ENCODE peak calls at places on chromosomes 11 and 22, in nine cellular contexts. T, A, U, B, C, O, K, Q and I are unnamed samples.

GRCh38 chr22:37172266-37173245 is 15.5 kb downstream of the C1QTNF6 start:
- DNase-seq in T (no peak), A (no peak), U (no peak), B (no peak), C (no peak), O (peak), K (no peak), Q (no peak), I (no peak)

GRCh38 chr11:116791002-116791812 is 472 bp downstream of the APOA5 start:
- DNase-seq in T (peak), A (peak), U (peak), B (peak), C (peak), O (peak), K (peak), Q (peak), I (peak)

GRCh38 chr11:41947392-41947791 is 487.9 kb upstream of the LRRC4C start:
- DNase-seq in T (no peak), A (peak), U (no peak), B (no peak), C (no peak), O (no peak), K (no peak), Q (no peak), I (no peak)

GRCh38 chr11:77230878-77231605 is 70.4 kb downstream of the GDPD4 start:
- DNase-seq in T (no peak), A (no peak), U (no peak), B (no peak), C (no peak), O (no peak), K (no peak), Q (no peak), I (no peak)

GRCh38 chr11:68680541-68681231 is 3.7 kb upstream of the GAL start:
- DNase-seq in T (no peak), A (no peak), U (no peak), B (no peak), C (no peak), O (no peak), K (no peak), Q (no peak), I (no peak)

GRCh38 chr22:46613606-46613997 is 6.6 kb upstream of the GRAMD4 start:
- DNase-seq in T (no peak), A (no peak), U (no peak), B (peak), C (peak), O (no peak), K (no peak), Q (no peak), I (no peak)

GRCh38 chr22:20128902-20129746 is 2.5 kb upstream of the ZDHHC8 start:
- DNase-seq in T (peak), A (peak), U (peak), B (peak), C (peak), O (no peak), K (peak), Q (no peak), I (no peak)

GRCh38 chr11:123107945-123108344 is 46.0 kb upstream of the HSPA8 start:
- DNase-seq in T (no peak), A (no peak), U (no peak), B (no peak), C (no peak), O (no peak), K (no peak), Q (no peak), I (no peak)

GRCh38 chr11:45657496-45658260 is 7.7 kb downstream of the CHST1 start:
- DNase-seq in T (no peak), A (no peak), U (no peak), B (no peak), C (no peak), O (no peak), K (no peak), Q (no peak), I (no peak)

GRCh38 chr11:36214484-36214883 is 74.7 kb downstream of the COMMD9 start:
- DNase-seq in T (no peak), A (no peak), U (no peak), B (no peak), C (no peak), O (no peak), K (peak), Q (no peak), I (no peak)

DNA sequence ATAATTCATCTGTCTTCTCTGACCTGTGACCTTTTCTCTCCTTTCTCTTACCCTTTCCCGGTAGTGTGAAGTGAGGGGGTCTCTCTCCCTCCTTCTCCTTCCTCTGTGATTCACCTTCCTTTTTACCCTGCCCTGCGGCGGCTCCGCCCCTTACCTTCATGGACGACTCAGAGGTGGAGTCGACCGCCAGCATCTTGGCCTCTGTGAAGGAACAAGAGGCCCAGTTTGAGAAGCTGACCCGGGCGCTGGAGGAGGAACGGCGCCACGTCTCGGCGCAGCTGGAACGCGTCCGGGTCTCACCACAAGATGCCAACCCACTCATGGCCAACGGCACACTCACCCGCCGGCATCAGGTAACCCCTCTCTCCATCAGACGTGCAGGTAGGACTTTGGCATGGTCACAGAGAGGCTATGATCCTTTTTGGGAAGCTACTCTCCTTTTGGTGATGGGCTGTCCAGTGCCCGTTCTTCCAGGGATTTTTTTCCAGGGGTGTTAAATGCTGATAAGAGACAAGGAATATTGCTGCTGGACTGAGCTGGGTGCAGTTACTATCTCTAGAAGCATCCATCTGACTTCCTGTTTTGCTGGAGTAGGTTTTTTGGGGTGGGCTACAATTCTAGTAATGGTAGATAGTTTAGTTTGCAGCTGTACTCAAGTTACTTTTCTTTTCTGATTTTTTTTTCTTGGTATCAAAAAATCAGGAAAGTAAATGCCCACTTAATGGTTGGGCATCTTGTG is 29.9 kb downstream of the CTNND1 start:
- DNase-seq in T (no peak), A (no peak), U (no peak), B (no peak), C (no peak), O (no peak), K (no peak), Q (no peak), I (no peak)
- TF ChIP-seq CTCF in T (no peak), A (no peak), U (no peak), B (no peak), C (no peak), O (no peak), K (no peak), Q (no peak), I (no peak)

GRCh38 chr11:112882494-112883381 is 78.5 kb upstream of the NCAM1 start:
- DNase-seq in T (no peak), A (no peak), U (no peak), B (no peak), C (no peak), O (no peak), K (no peak), Q (no peak), I (no peak)

GRCh38 chr11:112878228-112878627 is 83.0 kb upstream of the NCAM1 start:
- DNase-seq in T (peak), A (no peak), U (no peak), B (no peak), C (no peak), O (no peak), K (no peak), Q (no peak), I (no peak)

GRCh38 chr11:112884012-112884767 is 77.0 kb upstream of the NCAM1 start:
- DNase-seq in T (no peak), A (no peak), U (no peak), B (no peak), C (no peak), O (no peak), K (no peak), Q (no peak), I (no peak)

GRCh38 chr11:112880454-112880853 is 80.8 kb upstream of the NCAM1 start:
- DNase-seq in T (no peak), A (no peak), U (no peak), B (no peak), C (no peak), O (no peak), K (no peak), Q (no peak), I (no peak)

DNA sequence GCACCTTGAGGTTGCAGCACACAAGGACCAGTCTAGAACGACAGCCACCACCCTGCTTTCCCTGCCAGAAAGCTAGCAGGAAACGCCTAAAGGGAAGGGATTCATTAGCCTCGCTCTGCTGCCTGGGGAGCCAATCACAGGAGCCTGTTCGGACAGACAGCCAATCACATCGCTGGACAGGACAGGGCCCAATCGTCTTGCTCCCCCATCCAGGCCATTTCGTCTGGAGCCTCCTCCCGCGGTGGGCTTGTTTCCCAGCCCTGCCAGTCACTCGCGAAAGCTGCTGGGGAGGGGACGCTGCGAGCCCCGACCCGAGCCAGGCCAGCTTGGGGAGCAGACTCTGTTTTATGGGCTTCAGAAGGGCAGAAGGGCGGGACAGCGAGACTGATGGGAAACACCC is 79.8 kb upstream of the NCAM1 start:
- DNase-seq in T (peak), A (peak), U (no peak), B (no peak), C (no peak), O (no peak), K (peak), Q (no peak), I (no peak)
- H3K4me3 ChIP-seq in T (peak), A (peak), U (no peak), B (no peak), C (no peak), O (no peak), K (no peak), Q (no peak), I (no peak)

GRCh38 chr22:50302041-50302541 is 5.4 kb downstream of the PLXNB2 start:
- DNase-seq in T (no peak), A (no peak), U (peak), B (no peak), C (no peak), O (peak), K (peak), Q (no peak), I (no peak)

GRCh38 chr22:50298937-50299656 is 8.3 kb downstream of the PLXNB2 start:
- DNase-seq in T (peak), A (peak), U (peak), B (no peak), C (no peak), O (no peak), K (no peak), Q (no peak), I (no peak)

GRCh38 chr22:50299724-50300619 is 7.5 kb downstream of the PLXNB2 start:
- DNase-seq in T (peak), A (peak), U (no peak), B (no peak), C (no peak), O (no peak), K (no peak), Q (no peak), I (no peak)

GRCh38 chr22:50301581-50301991 is 5.9 kb downstream of the PLXNB2 start:
- DNase-seq in T (no peak), A (no peak), U (no peak), B (no peak), C (no peak), O (no peak), K (no peak), Q (no peak), I (no peak)

DNA sequence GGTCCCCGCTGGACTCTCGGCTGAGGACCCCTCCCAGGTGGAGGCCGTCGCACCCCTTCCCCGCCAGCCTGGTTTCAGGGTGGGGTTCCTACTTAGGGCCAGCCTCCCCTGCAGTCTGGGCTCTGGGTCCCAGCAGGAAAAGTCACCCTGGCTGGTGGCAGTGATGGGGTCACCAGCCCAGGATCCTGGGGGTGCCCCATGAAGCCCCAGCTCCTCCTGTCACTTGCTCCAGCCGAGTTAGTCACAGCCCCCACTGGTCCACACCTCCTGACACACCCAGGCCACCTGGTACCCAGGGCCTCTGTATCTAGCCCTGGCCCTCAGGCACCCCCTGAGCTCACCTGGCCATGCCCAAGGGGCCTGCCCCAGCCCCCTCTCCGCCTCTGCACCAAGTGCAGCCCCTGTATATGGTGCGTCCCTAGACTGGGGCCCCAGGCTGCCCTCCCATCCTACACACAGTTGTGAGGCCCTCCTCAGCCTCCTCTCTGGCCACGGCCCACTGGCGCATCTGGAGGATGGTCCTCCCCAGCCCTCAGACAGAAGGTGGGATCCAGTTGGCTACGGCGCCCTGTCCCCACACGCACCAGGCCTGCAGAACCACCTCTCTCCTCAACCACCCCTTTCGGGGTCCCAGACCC is 6.7 kb downstream of the PLXNB2 start:
- DNase-seq in T (no peak), A (no peak), U (no peak), B (no peak), C (no peak), O (no peak), K (no peak), Q (no peak), I (no peak)
- TF ChIP-seq CTCF in T (no peak), A (no peak), U (no peak), B (no peak), C (no peak), O (no peak), K (no peak), Q (no peak), I (no peak)

GRCh38 chr11:30435488-30435887 is 112.6 kb downstream of the ARL14EP start:
- DNase-seq in T (no peak), A (no peak), U (no peak), B (no peak), C (no peak), O (no peak), K (peak), Q (no peak), I (no peak)

GRCh38 chr11:30432177-30432576 is 109.3 kb downstream of the ARL14EP start:
- DNase-seq in T (no peak), A (no peak), U (no peak), B (no peak), C (no peak), O (no peak), K (no peak), Q (no peak), I (no peak)

GRCh38 chr11:30431127-30431814 is 108.4 kb downstream of the ARL14EP start:
- DNase-seq in T (no peak), A (no peak), U (no peak), B (no peak), C (no peak), O (no peak), K (no peak), Q (no peak), I (no peak)

GRCh38 chr11:30433831-30434230 is 110.9 kb downstream of the ARL14EP start:
- DNase-seq in T (no peak), A (no peak), U (no peak), B (no peak), C (no peak), O (no peak), K (no peak), Q (no peak), I (no peak)

GRCh38 chr11:30432716-30433115 is 109.8 kb downstream of the ARL14EP start:
- DNase-seq in T (no peak), A (no peak), U (no peak), B (no peak), C (no peak), O (no peak), K (no peak), Q (no peak), I (no peak)
- H3K4me3 ChIP-seq in T (no peak), A (no peak), U (no peak), B (no peak), C (no peak), O (no peak), K (no peak), Q (no peak), I (no peak)

DNA sequence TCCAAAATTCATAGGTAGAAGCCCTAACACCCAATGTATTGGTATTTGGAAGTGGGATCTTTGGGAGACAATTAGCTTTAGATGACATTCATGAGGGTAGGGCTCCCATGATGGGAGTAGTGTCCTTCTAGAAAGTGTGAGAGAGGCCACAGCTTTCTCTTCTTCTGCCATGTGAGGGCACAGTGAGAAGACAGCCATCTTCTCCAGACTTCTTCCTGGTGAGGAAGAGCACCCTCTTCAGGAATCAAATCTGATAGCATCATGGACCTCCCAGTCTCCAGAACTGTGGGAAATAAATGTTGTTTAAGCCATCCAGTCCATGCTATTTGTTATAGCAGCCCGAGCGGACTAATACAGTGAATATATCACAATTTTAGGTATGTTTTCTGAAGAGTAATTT is 96.9 kb downstream of the CNTN5 start:
- DNase-seq in T (no peak), A (peak), U (no peak), B (no peak), C (no peak), O (no peak), K (no peak), Q (no peak), I (no peak)
- TF ChIP-seq CTCF in T (peak), A (peak), U (no peak), B (no peak), C (no peak), O (no peak), K (no peak), Q (no peak), I (no peak)

GRCh38 chr11:62727833-62728721 is at the start of gene TTC9C:
- DNase-seq in T (peak), A (peak), U (peak), B (peak), C (peak), O (peak), K (peak), Q (peak), I (peak)

GRCh38 chr11:62724171-62724570 is 3.1 kb downstream of the HNRNPUL2 start:
- DNase-seq in T (no peak), A (no peak), U (no peak), B (no peak), C (no peak), O (no peak), K (no peak), Q (no peak), I (no peak)

GRCh38 chr11:62726156-62727006 is 876 bp downstream of the HNRNPUL2 start:
- DNase-seq in T (no peak), A (no peak), U (no peak), B (no peak), C (peak), O (peak), K (no peak), Q (no peak), I (no peak)

GRCh38 chr11:62725686-62726085 is 1.6 kb downstream of the HNRNPUL2 start:
- DNase-seq in T (no peak), A (peak), U (no peak), B (no peak), C (no peak), O (no peak), K (peak), Q (no peak), I (no peak)

GRCh38 chr11:62727007-62727832 is at the start of gene HNRNPUL2:
- DNase-seq in T (peak), A (peak), U (peak), B (peak), C (peak), O (peak), K (peak), Q (peak), I (peak)
- H3K4me3 ChIP-seq in T (peak), A (peak), U (peak), B (peak), C (peak), O (peak), K (peak), Q (peak), I (peak)